ENCODE peak calls at places on chromosomes 12 and 14, in four cellular contexts. B is H1, I is H9, J is IMR-90. R is an unnamed sample.
A peak's percentile ranks its signal among the peaks of the same experiment; 100 is the strongest.

GRCh38 chr12:104615048-104615561 is 158.4 kb downstream of the CHST11 start:
- DNase-seq in B (no peak), I (no peak), J (no peak), R (no peak)

GRCh38 chr12:46164186-46164585 is 104.7 kb downstream of the SLC38A1 start:
- DNase-seq in B (no peak), I (no peak), J (no peak), R (no peak)

GRCh38 chr12:130713581-130713991 is 2.5 kb downstream of the RIMBP2 start:
- DNase-seq in B (no peak), I (peak; percentile 40), J (no peak), R (peak; percentile 20)

GRCh38 chr14:61380984-61381383 is 59.6 kb downstream of the PRKCH start:
- DNase-seq in B (no peak), I (no peak), J (no peak), R (peak; percentile 75)

GRCh38 chr12:116864371-116865160 is 16.7 kb downstream of the HRK start:
- DNase-seq in B (no peak), I (no peak), J (peak; percentile 87), R (no peak)

GRCh38 chr12:8145754-8146415 is 10.9 kb upstream of the ZNF705A start:
- DNase-seq in B (peak; percentile 50), I (peak; percentile 89), J (peak; percentile 85), R (peak; percentile 17)

GRCh38 chr14:61675291-61675690 is 20.0 kb upstream of the HIF1A start:
- DNase-seq in B (no peak), I (no peak), J (no peak), R (no peak)

GRCh38 chr12:92544321-92544720 is 158.5 kb upstream of the PLEKHG7 start:
- DNase-seq in B (no peak), I (no peak), J (no peak), R (no peak)

GRCh38 chr12:90390947-90391346 is 564.0 kb downstream of the CCER1 start:
- DNase-seq in B (no peak), I (no peak), J (no peak), R (no peak)

GRCh38 chr14:61620130-61620946 is 75.0 kb upstream of the HIF1A start:
- DNase-seq in B (no peak), I (no peak), J (peak; percentile 89), R (no peak)

GRCh38 chr14:57375156-57375555 is 15.2 kb upstream of the NAA30 start:
- DNase-seq in B (no peak), I (no peak), J (no peak), R (peak; percentile 19)

GRCh38 chr12:98812225-98812624 is 167.1 kb downstream of the APAF1 start:
- DNase-seq in B (no peak), I (no peak), J (no peak), R (no peak)
- H3K56ac ChIP-seq in B (no peak overlapping the region), I (no peak overlapping the region), J (no peak overlapping the region), R (no peak overlapping the region)

GRCh38 chr12:94617101-94617500 is 33.3 kb downstream of the TMCC3 start:
- DNase-seq in B (no peak), I (no peak), J (no peak), R (peak; percentile 44)

GRCh38 chr12:94618995-94619695 is 31.2 kb downstream of the TMCC3 start:
- DNase-seq in B (no peak), I (no peak), J (peak; percentile 93), R (no peak)

GRCh38 chr12:94614288-94614721 is 36.1 kb downstream of the TMCC3 start:
- DNase-seq in B (peak; percentile 31), I (peak; percentile 76), J (no peak), R (peak; percentile 95)

GRCh38 chr12:94616217-94616729 is 34.1 kb downstream of the TMCC3 start:
- DNase-seq in B (no peak), I (peak; percentile 49), J (no peak), R (peak; percentile 82)

GRCh38 chr12:94615284-94616216 is 34.8 kb downstream of the TMCC3 start:
- DNase-seq in B (no peak), I (no peak), J (peak; percentile 45), R (peak; percentile 55)
- H2BK5ac ChIP-seq in B (no peak overlapping the region), I (no peak overlapping the region), J (no peak overlapping the region), R (peak overlapping the region; percentile 35)

DNA sequence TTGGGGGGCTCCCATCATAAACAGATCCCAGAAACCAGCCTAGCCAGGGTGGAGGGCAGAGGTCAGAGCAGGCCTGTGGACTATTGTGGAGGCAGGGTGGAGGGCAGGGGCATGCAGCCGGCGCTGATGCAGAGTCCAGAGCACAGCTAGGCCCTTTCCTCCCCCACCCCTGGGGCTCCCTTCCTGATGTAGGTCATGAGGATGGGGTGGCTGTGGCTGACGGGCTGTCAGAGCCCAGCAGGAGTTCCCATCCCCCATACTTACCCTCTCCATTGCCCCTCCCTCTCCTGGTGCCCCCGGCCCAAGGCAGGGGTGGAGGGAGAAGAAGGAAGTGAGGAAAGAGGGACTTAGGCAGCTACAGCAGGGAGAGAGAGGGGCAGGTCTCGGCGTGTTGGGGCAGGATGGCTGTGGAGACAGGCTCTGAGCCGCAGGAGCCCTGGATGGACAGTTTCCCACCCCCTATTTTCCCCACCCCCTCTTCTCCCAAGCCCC is 5.7 kb upstream of the ZNF385A start:
- DNase-seq in B (no peak), I (peak; percentile 60), J (no peak), R (peak; percentile 73)
- H3K4me2 ChIP-seq in B (peak overlapping the region; percentile 76), I (peak overlapping the region; percentile 82), J (no peak overlapping the region), R (peak overlapping the region; percentile 45)

DNA sequence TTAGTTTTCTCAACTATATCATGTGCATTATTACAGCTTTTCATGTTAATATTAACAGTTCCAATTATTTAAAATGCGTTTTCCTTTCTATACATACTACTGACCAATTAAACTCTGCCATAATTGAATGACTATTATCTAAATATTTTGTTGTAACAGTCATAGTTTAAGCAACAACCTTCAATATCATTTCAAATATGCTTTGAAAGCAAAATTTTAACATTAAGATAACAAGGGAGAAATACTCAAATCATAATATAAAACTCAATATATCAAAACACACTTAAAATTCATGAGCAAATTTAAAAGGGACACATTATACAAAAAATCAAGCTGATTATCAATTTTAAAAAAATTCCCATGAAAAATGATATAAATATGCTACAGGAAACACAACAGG is 40.5 kb downstream of the COCH start:
- DNase-seq in B (no peak), I (no peak), J (no peak), R (no peak)
- H3K56ac ChIP-seq in B (no peak overlapping the region), I (no peak overlapping the region), J (no peak overlapping the region), R (no peak overlapping the region)

GRCh38 chr14:102578821-102579220 is 13.6 kb upstream of the RCOR1 start:
- DNase-seq in B (no peak), I (no peak), J (no peak), R (no peak)

GRCh38 chr14:102573591-102574046 is 18.8 kb upstream of the RCOR1 start:
- DNase-seq in B (no peak), I (no peak), J (no peak), R (peak; percentile 83)

GRCh38 chr14:102579696-102580551 is 12.5 kb upstream of the RCOR1 start:
- DNase-seq in B (no peak), I (no peak), J (peak; percentile 76), R (no peak)

GRCh38 chr14:102574840-102575478 is 17.5 kb upstream of the RCOR1 start:
- DNase-seq in B (no peak), I (peak; percentile 84), J (no peak), R (peak; percentile 94)

DNA sequence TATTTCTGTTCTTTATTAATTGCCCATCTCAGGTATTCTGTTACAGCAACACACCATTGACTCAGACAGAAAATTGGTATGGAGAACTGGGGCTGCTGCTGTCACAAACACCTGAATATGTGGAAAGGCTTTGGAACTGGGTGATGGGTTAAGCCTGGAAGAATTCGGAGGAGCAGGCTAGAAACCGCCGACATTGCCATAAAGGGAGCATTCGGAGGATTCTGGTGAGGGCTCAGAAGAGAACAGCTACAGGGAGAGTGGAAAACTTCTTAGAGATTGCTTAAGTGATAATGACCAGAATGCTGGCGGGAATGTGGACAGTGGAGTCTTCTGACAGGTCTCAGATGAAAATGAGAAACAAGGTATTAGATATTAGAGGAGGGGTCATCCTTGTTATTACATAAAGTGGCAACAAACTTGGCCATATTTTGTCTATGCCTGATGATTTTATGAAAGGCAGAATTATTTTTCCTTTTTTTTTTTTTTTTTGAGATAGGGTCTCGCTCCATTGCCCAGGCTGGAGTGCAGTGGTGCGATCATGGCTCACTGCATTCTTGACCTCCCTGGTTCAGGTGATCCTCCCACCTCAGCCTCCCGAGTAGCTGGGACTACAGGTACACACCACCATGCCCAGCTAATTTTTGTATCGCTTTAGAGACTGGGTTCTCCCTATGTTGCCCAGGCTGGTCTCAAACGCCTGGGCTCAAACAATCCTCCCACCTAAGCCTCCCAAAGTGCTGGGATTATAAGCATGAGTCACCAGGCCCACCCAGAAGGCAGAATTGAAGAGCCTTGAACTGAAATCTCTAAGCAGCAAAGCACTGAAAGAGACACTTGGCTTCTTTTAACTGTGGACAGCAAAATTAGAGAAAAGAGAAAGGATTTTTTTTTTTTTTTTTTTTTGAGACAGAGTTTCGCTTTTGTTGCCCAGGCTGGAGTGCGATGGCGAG is 16.7 kb upstream of the RCOR1 start:
- DNase-seq in B (no peak), I (no peak), J (no peak), R (peak; percentile 62)
- H2BK5ac ChIP-seq in B (no peak overlapping the region), I (no peak overlapping the region), J (no peak overlapping the region), R (peak overlapping the region; percentile 70)